ENCODE peak calls at places on chromosomes 5 and 9, in four cellular contexts. P is endothelial cell, Y is right lobe of liver, E is AG10803. M is an unnamed sample.

GRCh38 chr5:147484708-147485020 is 25.2 kb downstream of the DPYSL3 start:
- DNase-seq in P (no peak), Y (no peak), E (peak; percentile 65), M (no peak)

GRCh38 chr5:153148624-153148976 is 341.9 kb upstream of the GRIA1 start:
- DNase-seq in P (no peak), Y (no peak), E (no peak), M (no peak)

GRCh38 chr5:42597318-42597937 is 159.2 kb upstream of the CCDC152 start:
- DNase-seq in P (no peak), Y (no peak), E (no peak), M (no peak)

GRCh38 chr9:104798209-104798995 is 34.5 kb downstream of the NIPSNAP3B start:
- DNase-seq in P (no peak), Y (no peak), E (peak; percentile 53), M (no peak)

GRCh38 chr5:157670662-157671591 is at the start of gene C5orf52:
- DNase-seq in P (peak; percentile 63), Y (peak; percentile 51), E (peak; percentile 8), M (peak; percentile 69)

GRCh38 chr9:124222918-124223720 is 34.6 kb upstream of the NEK6 start:
- DNase-seq in P (no peak), Y (peak; percentile 98), E (peak; percentile 41), M (no peak)

GRCh38 chr5:147504535-147504934 is 5.3 kb downstream of the DPYSL3 start:
- DNase-seq in P (no peak), Y (no peak), E (no peak), M (no peak)

GRCh38 chr5:144594919-144595318 is 424.2 kb downstream of the KCTD16 start:
- DNase-seq in P (no peak), Y (no peak), E (no peak), M (no peak)

GRCh38 chr9:136978073-136978864 is 965 bp downstream of the PTGDS start:
- DNase-seq in P (peak; percentile 58), Y (no peak), E (peak; percentile 39), M (peak; percentile 84)

GRCh38 chr9:92247296-92247695 is 46.2 kb downstream of the IARS1 start:
- DNase-seq in P (no peak), Y (no peak), E (no peak), M (no peak)

GRCh38 chr5:179256229-179257189 is 88.8 kb downstream of the ADAMTS2 start:
- DNase-seq in P (no peak), Y (peak; percentile 45), E (peak; percentile 50), M (no peak)

GRCh38 chr9:113005777-113006176 is 6.2 kb downstream of the ZNF883 start:
- DNase-seq in P (no peak), Y (no peak), E (no peak), M (no peak)

GRCh38 chr9:134217431-134218210 is 53.3 kb upstream of the RNU6ATAC start:
- DNase-seq in P (no peak), Y (peak; percentile 65), E (no peak), M (peak; percentile 5)

GRCh38 chr9:136090060-136090735 is 4.9 kb downstream of the NACC2 start:
- DNase-seq in P (no peak), Y (no peak), E (no peak), M (no peak)

GRCh38 chr5:157559301-157559700 is 16.3 kb downstream of the ADAM19 start:
- DNase-seq in P (no peak), Y (no peak), E (peak; percentile 93), M (no peak)

GRCh38 chr5:154243736-154244135 is 53.2 kb downstream of the GALNT10 start:
- DNase-seq in P (no peak), Y (no peak), E (peak; percentile 69), M (no peak)

GRCh38 chr5:169094586-169095409 is 206.1 kb downstream of the SLIT3 start:
- DNase-seq in P (no peak), Y (no peak), E (peak; percentile 90), M (no peak)

GRCh38 chr5:67268233-67269011 is 71.8 kb upstream of the CD180 start:
- DNase-seq in P (no peak), Y (peak; percentile 76), E (peak; percentile 94), M (peak; percentile 17)

GRCh38 chr9:89878003-89878411 is 273.2 kb downstream of the GADD45G start:
- DNase-seq in P (no peak), Y (no peak), E (no peak), M (peak; percentile 16)

GRCh38 chr5:160800375-160800774 is 51.6 kb downstream of the ATP10B start:
- DNase-seq in P (no peak), Y (no peak), E (no peak), M (no peak)

GRCh38 chr9:21160178-21160577 is 6.3 kb downstream of the IFNA21 start:
- DNase-seq in P (no peak), Y (no peak), E (no peak), M (no peak)

GRCh38 chr9:127979333-127980055 is 1.3 kb downstream of the EEIG1 start:
- DNase-seq in P (no peak), Y (no peak), E (peak; percentile 51), M (peak; percentile 47)

GRCh38 chr5:122702524-122702875 is 72.4 kb upstream of the SNX2 start:
- DNase-seq in P (no peak), Y (no peak), E (no peak), M (no peak)

GRCh38 chr9:133227242-133227860 is 18.3 kb upstream of the OBP2B start:
- DNase-seq in P (no peak), Y (no peak), E (no peak), M (no peak)

GRCh38 chr5:72622152-72622760 is 115.0 kb upstream of the ZNF366 start:
- DNase-seq in P (no peak), Y (no peak), E (peak; percentile 23), M (no peak)

GRCh38 chr9:110626109-110626829 is 42.3 kb upstream of the MUSK start:
- DNase-seq in P (no peak), Y (no peak), E (peak; percentile 89), M (no peak)

GRCh38 chr5:146042628-146043279 is 62.6 kb downstream of the PLAC8L1 start:
- DNase-seq in P (no peak), Y (no peak), E (peak; percentile 57), M (no peak)

GRCh38 chr9:90189306-90189705 is 453.3 kb downstream of the DIRAS2 start:
- DNase-seq in P (no peak), Y (no peak), E (no peak), M (no peak)

GRCh38 chr9:134983094-134983493 is 65.4 kb upstream of the FCN1 start:
- DNase-seq in P (peak; percentile 40), Y (peak; percentile 71), E (no peak), M (peak; percentile 55)

GRCh38 chr5:72138943-72139467 is 31.7 kb downstream of the MAP1B start:
- DNase-seq in P (no peak), Y (no peak), E (peak; percentile 94), M (no peak)

GRCh38 chr5:33969572-33970452 is 14.7 kb downstream of the SLC45A2 start:
- DNase-seq in P (peak; percentile 13), Y (no peak), E (peak; percentile 71), M (no peak)

GRCh38 chr9:99787552-99787951 is 34.1 kb upstream of the NR4A3 start:
- DNase-seq in P (no peak), Y (no peak), E (no peak), M (no peak)

GRCh38 chr5:32916648-32917047 is 205.5 kb downstream of the NPR3 start:
- DNase-seq in P (no peak), Y (no peak), E (peak; percentile 53), M (no peak)
- TF ChIP-seq CTCF in P (no peak), Y (peak; percentile 39), E (peak; percentile 72), M (no peak)

GRCh38 chr9:95268681-95269080 is 48.8 kb downstream of the FANCC start:
- DNase-seq in P (no peak), Y (no peak), E (peak; percentile 12), M (peak; percentile 41)
- TF ChIP-seq CTCF in P (no peak), Y (peak; percentile 24), E (peak; percentile 37), M (no peak)

GRCh38 chr5:35218981-35219380 is 11.3 kb downstream of the PRLR start:
- DNase-seq in P (no peak), Y (no peak), E (no peak), M (no peak)
- TF ChIP-seq CTCF in P (no peak), Y (no peak), E (no peak), M (no peak)

GRCh38 chr5:15807861-15808260 is 307.9 kb downstream of the FBXL7 start:
- DNase-seq in P (no peak), Y (no peak), E (peak; percentile 84), M (peak; percentile 31)
- TF ChIP-seq CTCF in P (no peak), Y (no peak), E (peak; percentile 37), M (no peak)

GRCh38 chr9:19922476-19923118 is 133.8 kb upstream of the SLC24A2 start:
- DNase-seq in P (peak; percentile 58), Y (no peak), E (peak; percentile 26), M (no peak)
- TF ChIP-seq CTCF in P (no peak), Y (peak; percentile 9), E (peak; percentile 45), M (peak; percentile 43)

GRCh38 chr5:140358738-140359310 is 1.2 kb upstream of the SLC4A9 start:
- DNase-seq in P (peak; percentile 66), Y (no peak), E (peak; percentile 44), M (peak; percentile 53)
- TF ChIP-seq CTCF in P (peak; percentile 62), Y (no peak), E (peak; percentile 68), M (peak; percentile 42)

GRCh38 chr5:136458481-136458880 is 93.1 kb upstream of the TRPC7 start:
- DNase-seq in P (no peak), Y (no peak), E (no peak), M (no peak)

GRCh38 chr5:136453986-136454758 is 88.8 kb upstream of the TRPC7 start:
- DNase-seq in P (no peak), Y (no peak), E (no peak), M (no peak)

GRCh38 chr5:136453199-136453598 is 87.9 kb upstream of the TRPC7 start:
- DNase-seq in P (no peak), Y (no peak), E (no peak), M (no peak)

DNA sequence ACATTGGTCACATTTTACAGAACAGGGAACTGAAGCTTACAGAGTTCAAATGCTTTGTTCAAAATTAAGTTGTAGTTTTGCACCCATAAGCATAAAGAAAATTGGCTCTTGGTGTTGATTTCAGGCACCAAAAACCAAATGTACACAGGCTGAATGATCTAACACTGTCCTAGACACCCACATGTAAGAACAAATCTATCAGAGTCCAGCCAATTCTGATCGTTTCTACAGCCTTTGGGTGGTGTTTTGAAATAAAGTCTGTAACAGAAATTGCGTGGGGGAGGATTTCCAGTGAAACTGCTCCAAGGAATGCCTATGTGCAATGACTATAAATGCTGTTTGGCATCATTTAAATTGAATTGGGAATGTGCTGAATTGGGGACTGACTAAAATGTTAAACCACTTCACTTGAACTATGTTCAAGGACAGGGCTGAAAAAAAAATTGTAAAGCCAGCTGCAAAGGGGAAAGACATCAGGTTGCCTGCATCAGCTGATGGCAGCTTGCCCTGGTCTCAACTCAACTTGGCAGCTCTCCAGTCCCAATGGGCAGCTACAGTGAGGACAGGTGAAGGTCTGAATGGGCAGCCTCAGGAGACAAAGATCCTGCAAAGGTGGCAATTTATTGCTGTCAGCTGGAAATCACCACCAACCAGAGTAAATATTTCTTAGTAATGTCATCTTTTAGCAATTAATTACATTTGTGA is 92.2 kb upstream of the TRPC7 start:
- DNase-seq in P (no peak), Y (peak; percentile 68), E (no peak), M (no peak)
- TF ChIP-seq CTCF in P (no peak), Y (no peak), E (no peak), M (no peak)